ENCODE peak calls at places on chromosomes 11 and 22, in seven cellular contexts. V is left ventricle myocardium inferior; F is tibial artery; Y is SJSA1; G is naive thymus-derived CD4-positive, alpha-beta T cell; L is cardiac muscle cell; Q is fibroblast of lung. C is an unnamed sample.

GRCh38 chr22:31106001-31106571 is 1.3 kb downstream of the SELENOM start:
- DNase-seq in V (no peak), F (peak; percentile 30), Y (no peak), G (no peak), L (no peak), Q (no peak), C (no peak)

GRCh38 chr11:76628408-76628947 is 42.1 kb downstream of the LRRC32 start:
- DNase-seq in V (no peak), F (no peak), Y (no peak), G (no peak), L (no peak), Q (no peak), C (no peak)

GRCh38 chr11:111629499-111629898 is 27.2 kb downstream of the SIK2 start:
- DNase-seq in V (no peak), F (no peak), Y (no peak), G (no peak), L (no peak), Q (no peak), C (no peak)

GRCh38 chr22:29717789-29718188 is 2.0 kb upstream of the CABP7 start:
- DNase-seq in V (no peak), F (no peak), Y (no peak), G (no peak), L (no peak), Q (no peak), C (no peak)

GRCh38 chr11:47271961-47272661 is 2.2 kb downstream of the MADD start:
- DNase-seq in V (peak; percentile 50), F (no peak), Y (no peak), G (no peak), L (peak; percentile 83), Q (no peak), C (peak; percentile 66)

GRCh38 chr11:65663634-65664200 is 1.0 kb upstream of the RELA start:
- DNase-seq in V (peak; percentile 56), F (peak; percentile 77), Y (no peak), G (no peak), L (no peak), Q (peak; percentile 70), C (no peak)

GRCh38 chr11:31812392-31813241 is 1.5 kb upstream of the PAX6 start:
- DNase-seq in V (no peak), F (no peak), Y (no peak), G (no peak), L (no peak), Q (no peak), C (no peak)

GRCh38 chr11:34830648-34831047 is 85.5 kb downstream of the APIP start:
- DNase-seq in V (peak; percentile 55), F (no peak), Y (no peak), G (no peak), L (no peak), Q (peak; percentile 27), C (no peak)

GRCh38 chr22:43796567-43796966 is 15.5 kb downstream of the EFCAB6 start:
- DNase-seq in V (no peak), F (no peak), Y (no peak), G (no peak), L (peak; percentile 90), Q (peak; percentile 72), C (no peak)

GRCh38 chr11:17590463-17590862 is 43.4 kb downstream of the OTOG start:
- DNase-seq in V (no peak), F (no peak), Y (no peak), G (no peak), L (no peak), Q (no peak), C (no peak)

GRCh38 chr22:30876221-30876751 is 92.3 kb downstream of the MORC2 start:
- DNase-seq in V (no peak), F (peak; percentile 12), Y (no peak), G (no peak), L (no peak), Q (no peak), C (no peak)

GRCh38 chr11:71502871-71503435 is 24.1 kb upstream of the KRTAP5-7 start:
- DNase-seq in V (no peak), F (no peak), Y (no peak), G (no peak), L (no peak), Q (no peak), C (no peak)

GRCh38 chr11:11697796-11698195 is 76.0 kb upstream of the GALNT18 start:
- DNase-seq in V (no peak), F (no peak), Y (no peak), G (no peak), L (no peak), Q (no peak), C (no peak)

GRCh38 chr22:46614070-46614931 is 5.9 kb upstream of the GRAMD4 start:
- DNase-seq in V (no peak), F (no peak), Y (no peak), G (peak; percentile 89), L (no peak), Q (no peak), C (no peak)

GRCh38 chr11:114340311-114341131 is 44.3 kb downstream of the NNMT start:
- DNase-seq in V (peak; percentile 20), F (peak; percentile 49), Y (peak; percentile 63), G (peak; percentile 44), L (peak; percentile 75), Q (peak; percentile 85), C (no peak)

GRCh38 chr22:19527861-19528417 is 3.7 kb upstream of the CLDN5 start:
- DNase-seq in V (no peak), F (no peak), Y (no peak), G (no peak), L (no peak), Q (peak; percentile 38), C (no peak)

GRCh38 chr22:25827415-25827814 is 85.4 kb downstream of the MYO18B start:
- DNase-seq in V (no peak), F (no peak), Y (no peak), G (no peak), L (no peak), Q (no peak), C (no peak)

GRCh38 chr11:66008468-66009101 is 3.2 kb upstream of the CST6 start:
- DNase-seq in V (no peak), F (no peak), Y (no peak), G (no peak), L (no peak), Q (no peak), C (no peak)

GRCh38 chr11:111499483-111499882 is 12.7 kb downstream of the BTG4 start:
- DNase-seq in V (no peak), F (no peak), Y (no peak), G (no peak), L (no peak), Q (no peak), C (no peak)

GRCh38 chr11:124841186-124841585 is 24.0 kb upstream of the ROBO3 start:
- DNase-seq in V (no peak), F (no peak), Y (no peak), G (no peak), L (no peak), Q (no peak), C (no peak)

GRCh38 chr11:45871638-45872037 is 13.8 kb upstream of the MAPK8IP1 start:
- DNase-seq in V (no peak), F (no peak), Y (no peak), G (no peak), L (no peak), Q (no peak), C (no peak)
- H3K36me3 ChIP-seq in V (peaks cover 95% of the 10 kb centered on the region), F (peaks cover 89% of the 10 kb centered on the region), Y (peaks cover 94% of the 10 kb centered on the region), G (peaks cover 32% of the 10 kb centered on the region), L (peaks cover 46% of the 10 kb centered on the region), Q (peaks cover 24% of the 10 kb centered on the region), C (peaks cover 99% of the 10 kb centered on the region)

GRCh38 chr22:21951062-21951461 is 1.6 kb downstream of the PPM1F start:
- DNase-seq in V (no peak), F (no peak), Y (no peak), G (no peak), L (no peak), Q (no peak), C (no peak)
- H3K27ac ChIP-seq in V (peak overlapping the region; percentile 98), F (no peak overlapping the region), Y (no peak overlapping the region), G (no peak overlapping the region), L (no peak overlapping the region), Q (no peak overlapping the region), C (no peak overlapping the region)

GRCh38 chr11:67415501-67416304 is at the start of gene CARNS1:
- DNase-seq in V (no peak), F (no peak), Y (no peak), G (no peak), L (no peak), Q (no peak), C (no peak)

GRCh38 chr11:67412495-67413179 is 2.8 kb upstream of the CARNS1 start:
- DNase-seq in V (no peak), F (no peak), Y (no peak), G (no peak), L (no peak), Q (no peak), C (no peak)

GRCh38 chr11:67410984-67411784 is 4.3 kb upstream of the CARNS1 start:
- DNase-seq in V (no peak), F (no peak), Y (no peak), G (no peak), L (no peak), Q (no peak), C (no peak)

GRCh38 chr11:67411785-67412152 is 3.7 kb upstream of the CARNS1 start:
- DNase-seq in V (no peak), F (no peak), Y (no peak), G (no peak), L (no peak), Q (no peak), C (no peak)

GRCh38 chr11:67413266-67413797 is 2.1 kb upstream of the CARNS1 start:
- DNase-seq in V (no peak), F (no peak), Y (no peak), G (no peak), L (no peak), Q (no peak), C (no peak)
- H3K4me1 ChIP-seq in V (peaks cover 36% of the 10 kb centered on the region), F (peaks cover 35% of the 10 kb centered on the region), Y (peaks cover 8% of the 10 kb centered on the region), G (peaks cover 84% of the 10 kb centered on the region), L (no peaks in the 10 kb centered on the region), Q (no peaks in the 10 kb centered on the region), C (peaks cover 32% of the 10 kb centered on the region)

DNA sequence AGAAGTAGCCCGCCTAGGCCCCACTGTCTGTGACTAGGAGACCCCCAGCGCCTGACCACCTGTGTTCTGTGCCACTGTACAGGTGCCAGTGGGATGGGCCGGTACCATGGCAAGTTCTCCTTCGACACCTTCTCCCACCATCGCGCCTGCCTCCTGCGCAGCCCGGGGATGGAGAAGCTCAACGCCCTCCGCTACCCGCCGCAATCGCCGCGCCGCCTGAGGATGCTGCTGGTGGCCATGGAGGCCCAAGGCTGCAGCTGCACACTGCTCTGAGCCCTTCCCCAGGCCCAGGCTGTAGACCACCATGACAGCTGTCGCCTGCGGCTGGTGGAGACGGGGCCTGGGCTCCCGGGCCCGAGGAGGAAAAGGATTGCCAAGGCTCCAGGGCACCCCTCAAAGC is 2.8 kb upstream of the NDUFS8 start:
- DNase-seq in V (no peak), F (no peak), Y (no peak), G (no peak), L (no peak), Q (no peak), C (no peak)
- H3K36me3 ChIP-seq in V (peaks cover 10% of the 10 kb centered on the region), F (peaks cover 5% of the 10 kb centered on the region), Y (peaks cover 70% of the 10 kb centered on the region), G (no peaks in the 10 kb centered on the region), L (no peaks in the 10 kb centered on the region), Q (peaks cover 10% of the 10 kb centered on the region), C (no peaks in the 10 kb centered on the region)

DNA sequence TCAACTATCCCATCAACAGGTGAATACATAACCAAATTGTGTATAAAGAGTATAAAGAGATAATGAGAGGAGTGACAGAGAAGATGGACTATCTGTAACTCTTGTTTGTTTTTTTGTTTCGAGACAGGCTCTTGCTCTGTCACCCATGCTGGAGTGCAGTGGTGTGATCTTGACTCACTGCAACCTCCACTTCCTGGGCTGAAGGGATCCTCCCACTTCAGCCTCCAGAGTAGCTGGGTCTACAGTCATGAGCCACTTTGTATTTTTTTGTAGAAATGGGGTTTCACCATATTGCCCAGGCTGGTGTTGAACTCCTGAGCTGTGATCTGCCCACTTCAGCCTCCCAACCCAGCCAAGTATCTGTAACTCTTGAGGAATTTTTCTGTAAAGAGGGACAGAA is 48.5 kb upstream of the FDX1 start:
- DNase-seq in V (no peak), F (no peak), Y (no peak), G (no peak), L (no peak), Q (no peak), C (no peak)
- H3K27ac ChIP-seq in V (no peak overlapping the region), F (no peak overlapping the region), Y (no peak overlapping the region), G (no peak overlapping the region), L (no peak overlapping the region), Q (no peak overlapping the region), C (no peak overlapping the region)

C was measured in gastrocnemius medialis.